ENCODE peak calls at places on chromosomes 2 and 18, in seven cellular contexts. I, R, H, W, Z, D and F are unnamed samples. For H3K4me1, the result is how much of the 10 kb centered on the place peaks cover.

GRCh38 chr2:233867993-233868532 is at the start of gene MSL3B:
- DNase-seq in W (no peak), Z (peak), R (no peak), H (no peak), I (peak), D (no peak), F (peak)

GRCh38 chr2:74374509-74375205 is 5.5 kb downstream of the DCTN1 start:
- DNase-seq in W (no peak), R (peak), I (peak), Z (peak), H (peak), D (peak), F (peak)

GRCh38 chr18:12345491-12346239 is 31.4 kb downstream of the AFG3L2 start:
- DNase-seq in I (no peak), R (no peak), Z (no peak), D (no peak), W (no peak), H (no peak), F (no peak)

GRCh38 chr2:70472256-70472905 is 81.2 kb downstream of the TGFA start:
- DNase-seq in I (no peak), D (no peak), R (no peak), W (no peak), H (no peak), Z (no peak), F (no peak)

GRCh38 chr2:84836215-84836614 is 44.7 kb downstream of the TRABD2A start:
- DNase-seq in W (no peak), H (no peak), Z (no peak), D (no peak), R (no peak), I (no peak), F (no peak)

GRCh38 chr2:134078349-134078748 is 175.5 kb upstream of the MGAT5 start:
- DNase-seq in D (no peak), R (no peak), H (no peak), W (no peak), I (no peak), Z (no peak), F (no peak)

GRCh38 chr2:128313076-128313836 is 5.4 kb downstream of the HS6ST1 start:
- DNase-seq in D (peak), Z (peak), I (peak), R (no peak), H (no peak), W (no peak), F (no peak)

GRCh38 chr2:231364961-231365810 is 30.3 kb upstream of the B3GNT7 start:
- DNase-seq in H (no peak), Z (peak), W (peak), D (no peak), R (no peak), I (peak), F (peak)

GRCh38 chr2:127185093-127185492 is 35.0 kb downstream of the CYP27C1 start:
- DNase-seq in Z (no peak), I (no peak), D (no peak), W (no peak), H (no peak), R (no peak), F (no peak)

GRCh38 chr2:229874647-229875046 is 47.2 kb downstream of the TRIP12 start:
- DNase-seq in R (no peak), I (no peak), D (no peak), W (no peak), Z (no peak), H (no peak), F (no peak)

GRCh38 chr2:191222952-191223351 is 22.3 kb upstream of the MYO1B start:
- DNase-seq in R (no peak), D (no peak), I (no peak), W (no peak), Z (no peak), H (no peak), F (no peak)

GRCh38 chr2:108941767-108942166 is 47.3 kb downstream of the EDAR start:
- DNase-seq in H (no peak), Z (no peak), W (no peak), I (no peak), D (no peak), R (no peak), F (no peak)

GRCh38 chr2:177419274-177419673 is 26.7 kb downstream of the AGPS start:
- DNase-seq in H (no peak), I (no peak), D (no peak), R (no peak), W (no peak), Z (peak), F (no peak)

GRCh38 chr18:57961411-57961810 is 82.6 kb upstream of the NEDD4L start:
- DNase-seq in Z (no peak), H (no peak), I (no peak), W (no peak), R (no peak), D (no peak), F (no peak)

GRCh38 chr2:20052229-20052871 is 922 bp upstream of the LAPTM4A start:
- DNase-seq in D (no peak), H (no peak), R (no peak), I (no peak), Z (peak), W (peak), F (no peak)

GRCh38 chr2:38146302-38146916 is 70.5 kb upstream of the CYP1B1 start:
- DNase-seq in R (peak), H (no peak), Z (peak), W (no peak), I (peak), D (no peak), F (peak)

GRCh38 chr2:235504459-235505200 is 10.8 kb downstream of the AGAP1 start:
- DNase-seq in W (peak), I (no peak), Z (no peak), H (no peak), D (no peak), R (no peak), F (no peak)

GRCh38 chr2:161063074-161063945 is 96.9 kb upstream of the TANK start:
- DNase-seq in Z (peak), I (peak), R (peak), W (peak), H (peak), D (peak), F (peak)

GRCh38 chr2:31334311-31335026 is 80.1 kb downstream of the XDH start:
- DNase-seq in R (no peak), H (no peak), D (no peak), Z (peak), I (no peak), W (no peak), F (no peak)

GRCh38 chr2:239660390-239661228 is 259.8 kb upstream of the HDAC4 start:
- DNase-seq in H (no peak), W (no peak), D (no peak), Z (no peak), I (no peak), R (no peak), F (no peak)

GRCh38 chr18:63255435-63255834 is 64.1 kb downstream of the BCL2 start:
- DNase-seq in H (no peak), I (no peak), W (no peak), Z (no peak), D (no peak), R (no peak), F (no peak)

GRCh38 chr2:237696471-237696870 is 69.1 kb downstream of the LRRFIP1 start:
- DNase-seq in H (no peak), R (no peak), W (no peak), D (no peak), Z (no peak), I (no peak), F (no peak)

GRCh38 chr18:668263-668662 is 10.8 kb downstream of the TYMS start:
- DNase-seq in D (no peak), R (no peak), H (no peak), W (no peak), I (no peak), Z (no peak), F (no peak)

GRCh38 chr18:67301592-67301991 is 214.9 kb downstream of the DSEL start:
- DNase-seq in D (no peak), W (no peak), R (no peak), H (no peak), I (no peak), Z (peak), F (no peak)

GRCh38 chr18:58335821-58336220 is 291.8 kb downstream of the NEDD4L start:
- DNase-seq in H (no peak), D (no peak), Z (no peak), I (no peak), W (no peak), R (no peak), F (no peak)

GRCh38 chr2:170170281-170171035 is 7.5 kb upstream of the MYO3B start:
- DNase-seq in D (no peak), W (no peak), H (no peak), R (no peak), I (no peak), Z (no peak), F (no peak)

GRCh38 chr2:239978381-239978780 is 46.8 kb downstream of the NDUFA10 start:
- DNase-seq in I (no peak), R (no peak), H (no peak), W (no peak), D (no peak), Z (peak), F (no peak)

GRCh38 chr18:22177496-22177866 is 8.1 kb downstream of the GATA6 start:
- DNase-seq in H (no peak), R (no peak), Z (no peak), W (no peak), I (no peak), D (no peak), F (no peak)

GRCh38 chr2:204024503-204024902 is 87.9 kb downstream of the ICOS start:
- DNase-seq in D (peak), R (peak), W (peak), H (no peak), Z (peak), I (peak), F (peak)

GRCh38 chr18:48902023-48902855 is 48.5 kb downstream of the SMAD7 start:
- DNase-seq in R (peak), H (peak), I (peak), Z (peak), W (peak), D (peak), F (peak)

GRCh38 chr2:236117396-236117795 is 50.8 kb downstream of the GBX2 start:
- DNase-seq in Z (no peak), R (no peak), D (no peak), W (no peak), H (no peak), I (no peak), F (no peak)

GRCh38 chr18:23259701-23260661 is 124.7 kb downstream of the CABLES1 start:
- DNase-seq in W (peak), Z (peak), D (peak), H (peak), R (peak), I (peak), F (peak)

GRCh38 chr2:39741871-39742270 is 37.2 kb downstream of the THUMPD2 start:
- DNase-seq in W (no peak), R (no peak), Z (peak), H (no peak), I (no peak), D (no peak), F (no peak)

GRCh38 chr2:64228923-64229322 is 84.7 kb upstream of the PELI1 start:
- DNase-seq in Z (no peak), D (no peak), R (no peak), I (no peak), W (no peak), H (no peak), F (no peak)

GRCh38 chr18:30754846-30755245 is 287.7 kb downstream of the DSC3 start:
- DNase-seq in I (no peak), W (no peak), Z (no peak), D (no peak), R (no peak), H (no peak), F (no peak)

GRCh38 chr2:146994246-146994645 is 850.6 kb upstream of the ACVR2A start:
- DNase-seq in H (no peak), R (no peak), D (no peak), W (no peak), I (no peak), Z (no peak), F (no peak)

GRCh38 chr18:25310045-25310444 is 41.9 kb downstream of the ZNF521 start:
- DNase-seq in Z (peak), H (no peak), I (no peak), R (no peak), D (no peak), W (no peak), F (no peak)

GRCh38 chr2:96147593-96148201 is 2.5 kb upstream of the DUSP2 start:
- DNase-seq in Z (no peak), D (no peak), R (peak), I (no peak), W (no peak), H (no peak), F (peak)

GRCh38 chr2:7026740-7027139 is 109.5 kb downstream of the RNF144A start:
- DNase-seq in Z (no peak), D (no peak), R (peak), W (no peak), I (no peak), H (no peak), F (no peak)

GRCh38 chr2:7023542-7023941 is 106.3 kb downstream of the RNF144A start:
- DNase-seq in I (no peak), R (peak), D (no peak), Z (no peak), W (no peak), H (no peak), F (no peak)

GRCh38 chr2:7022956-7023467 is 105.8 kb downstream of the RNF144A start:
- DNase-seq in I (no peak), D (no peak), Z (no peak), R (no peak), H (no peak), W (no peak), F (no peak)

GRCh38 chr2:7024261-7024660 is 107.0 kb downstream of the RNF144A start:
- DNase-seq in D (no peak), Z (no peak), W (no peak), R (no peak), I (no peak), H (no peak), F (no peak)

DNA sequence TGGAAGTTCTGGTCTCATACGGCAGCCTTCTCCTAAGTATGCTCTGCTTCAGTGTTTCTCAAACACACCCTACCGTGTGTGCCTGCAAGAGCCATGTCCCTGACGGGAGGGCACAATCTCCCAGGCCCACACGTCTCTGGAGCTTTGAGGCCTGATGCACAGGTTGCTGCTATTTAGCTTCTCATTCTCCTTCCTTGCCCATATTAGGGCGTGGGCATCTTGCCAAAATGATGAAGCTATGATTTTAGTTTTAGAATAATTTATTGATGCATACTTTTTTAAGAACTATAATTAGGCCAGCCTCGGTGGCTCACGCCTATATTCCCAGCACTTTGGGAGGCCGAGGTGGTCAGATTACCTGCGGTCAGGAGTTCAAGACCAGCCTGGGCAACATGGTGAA is 107.9 kb downstream of the RNF144A start:
- DNase-seq in Z (no peak), H (no peak), D (no peak), W (no peak), I (no peak), R (no peak), F (no peak)
- H3K4me1 ChIP-seq in Z (under half), H (under half), D (under half), W (under half), I (under half), R (under half), F (under half)

DNA sequence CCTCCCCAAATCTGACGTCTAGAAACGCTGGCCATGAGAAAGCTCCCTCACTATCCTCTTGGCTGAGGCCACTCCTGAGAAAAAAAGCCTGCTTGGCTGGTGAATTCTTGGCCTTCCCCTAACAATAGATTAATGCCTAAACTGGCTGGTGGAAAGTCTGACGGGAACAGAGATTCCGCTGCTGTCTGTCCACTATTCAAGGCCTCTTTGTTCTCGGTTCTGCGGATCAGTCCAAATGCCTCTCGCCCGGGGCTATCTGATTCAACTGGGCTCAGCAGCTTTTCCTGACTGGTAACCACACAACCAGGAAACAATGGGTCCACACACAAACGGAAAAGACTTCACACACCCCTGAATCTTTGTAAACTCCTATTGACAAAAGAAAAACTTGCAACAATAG is 27.2 kb downstream of the PXDN start:
- DNase-seq in R (no peak), I (no peak), Z (no peak), H (no peak), W (no peak), D (peak), F (no peak)
- TF ChIP-seq POLR2A in R (no peak), I (no peak), Z (no peak), H (no peak), W (no peak), D (no peak), F (no peak)

GRCh38 chr18:61838521-61838920 is 54.3 kb downstream of the RNF152 start:
- DNase-seq in W (peak), D (no peak), R (no peak), I (no peak), Z (no peak), H (no peak), F (no peak)

GRCh38 chr18:61842146-61842545 is 50.7 kb downstream of the RNF152 start:
- DNase-seq in R (no peak), Z (no peak), I (no peak), W (no peak), H (no peak), D (no peak), F (no peak)

GRCh38 chr18:61844726-61845125 is 48.1 kb downstream of the RNF152 start:
- DNase-seq in Z (no peak), W (no peak), D (no peak), R (no peak), H (no peak), I (no peak), F (no peak)

GRCh38 chr18:61841709-61842108 is 51.1 kb downstream of the RNF152 start:
- DNase-seq in Z (no peak), W (no peak), I (no peak), H (no peak), R (no peak), D (no peak), F (no peak)

DNA sequence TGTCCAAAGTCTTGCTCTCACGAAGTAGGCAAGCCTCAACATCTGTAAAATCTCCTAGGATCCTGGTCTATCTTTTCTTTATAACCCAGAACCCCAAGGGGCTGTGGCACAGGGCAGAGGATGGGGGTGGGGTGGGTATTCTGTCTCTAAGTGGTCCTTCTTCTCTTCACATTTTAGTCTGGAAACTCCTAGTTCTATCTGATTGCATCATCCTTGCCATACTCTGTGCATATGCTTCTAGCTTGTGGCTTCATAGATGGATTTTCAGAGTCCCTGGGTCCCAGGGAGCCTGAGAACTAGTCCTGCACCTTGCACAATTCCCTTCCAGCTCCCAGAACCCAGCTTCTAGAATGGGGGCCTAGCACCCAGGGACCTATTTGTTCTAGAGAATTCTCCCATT is 52.5 kb downstream of the RNF152 start:
- DNase-seq in D (no peak), R (no peak), Z (no peak), H (no peak), W (no peak), I (no peak), F (no peak)
- H3K4me1 ChIP-seq in D (under half), R (under half), Z (under half), H (under half), W (under half), I (under half), F (under half)

GRCh38 chr2:53768233-53768542 is 584 bp downstream of the CHAC2 start:
- DNase-seq in D (peak), I (no peak), R (peak), Z (no peak), H (no peak), W (no peak), F (no peak)

GRCh38 chr2:53769318-53769945 is 1.8 kb downstream of the CHAC2 start:
- DNase-seq in W (no peak), D (no peak), H (no peak), Z (no peak), I (no peak), R (no peak), F (no peak)

GRCh38 chr2:53770264-53770663 is 2.7 kb downstream of the CHAC2 start:
- DNase-seq in W (no peak), I (peak), H (no peak), Z (no peak), D (no peak), R (no peak), F (no peak)

GRCh38 chr2:53765749-53766148 is 1.9 kb upstream of the CHAC2 start:
- DNase-seq in D (no peak), H (no peak), R (no peak), W (no peak), I (peak), Z (no peak), F (no peak)

DNA sequence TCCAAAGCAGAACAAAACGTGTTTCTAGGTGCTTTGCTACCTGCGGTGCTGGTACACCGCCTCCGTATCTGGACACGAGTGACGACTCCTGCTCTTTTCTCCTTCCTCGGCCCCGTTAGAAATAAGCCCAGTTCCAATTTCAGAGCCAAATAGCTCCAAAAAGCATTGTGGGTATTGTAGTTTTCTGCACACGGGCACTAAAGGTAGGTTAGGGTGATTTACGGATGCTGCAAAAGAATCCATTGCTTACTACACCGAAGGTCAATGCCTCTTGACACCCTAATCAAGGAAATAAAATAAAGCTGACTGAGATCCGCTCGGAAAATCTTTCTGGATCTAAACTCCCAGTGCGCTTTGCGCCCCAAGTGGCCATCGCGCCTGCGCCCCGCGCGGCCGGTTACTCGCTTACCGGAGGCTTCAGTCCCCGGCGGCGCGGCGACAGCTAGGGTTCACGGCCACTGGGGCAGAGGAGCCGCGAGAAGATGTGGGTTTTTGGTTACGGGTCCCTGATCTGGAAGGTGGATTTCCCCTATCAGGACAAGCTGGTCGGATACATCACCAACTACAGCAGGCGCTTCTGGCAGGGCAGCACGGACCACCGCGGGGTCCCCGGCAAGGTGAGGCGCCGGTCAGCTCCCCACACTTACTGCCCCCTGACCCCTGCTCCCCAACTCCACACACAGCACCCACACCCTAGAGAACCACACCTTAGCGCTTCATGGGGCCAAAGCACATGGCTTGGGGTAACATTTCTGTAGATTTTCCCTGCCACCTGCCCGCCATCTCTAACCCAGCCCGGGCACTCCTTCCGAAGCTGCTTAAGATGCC is at the start of gene CHAC2:
- DNase-seq in I (peak), D (peak), W (peak), R (peak), Z (peak), H (peak), F (peak)
- TF ChIP-seq POLR2A in I (peak), D (peak), W (peak), R (peak), Z (peak), H (no peak), F (peak)

GRCh38 chr2:17960925-17961324 is 82.5 kb downstream of the KCNS3 start:
- DNase-seq in H (no peak), W (no peak), Z (no peak), I (no peak), D (no peak), R (no peak), F (no peak)
- H3K4me1 ChIP-seq in H (under half), W (under half), Z (under half), I (under half), D (under half), R (under half), F (under half)